ENCODE peak calls at places on chromosomes 4 and X, in seven cellular contexts. S is fibroblast of mammary gland, P is cardiac fibroblast, U is heart right ventricle, G is astrocyte of the spinal cord, B is hepatocyte, C is fibroblast of the aortic adventitia. L is an unnamed sample.
A peak's percentile ranks its signal among the peaks of the same experiment; 100 is the strongest.

GRCh38 chrX:47637546-47638195 is 7.9 kb upstream of the CFP start:
- DNase-seq in S (no peak), P (no peak), U (peak; percentile 37), G (peak; percentile 54), B (no peak), C (no peak), L (no peak)

GRCh38 chrX:129653985-129654651 is 638 bp downstream of the APLN start:
- DNase-seq in S (no peak), P (no peak), U (no peak), G (no peak), B (peak; percentile 34), C (no peak), L (peak; percentile 16)

GRCh38 chr4:139028191-139028661 is 12.6 kb downstream of the NOCT start:
- DNase-seq in S (no peak), P (no peak), U (peak; percentile 54), G (no peak), B (no peak), C (no peak), L (no peak)

GRCh38 chr4:80732010-80732409 is 298.5 kb upstream of the BMP3 start:
- DNase-seq in S (peak; percentile 8), P (no peak), U (no peak), G (peak; percentile 62), B (no peak), C (peak; percentile 27), L (no peak)

GRCh38 chrX:68417651-68418050 is 15.6 kb downstream of the OPHN1 start:
- DNase-seq in S (no peak), P (no peak), U (no peak), G (no peak), B (no peak), C (no peak), L (no peak)

GRCh38 chrX:7272301-7272700 is 124.3 kb upstream of the PUDP start:
- DNase-seq in S (no peak), P (no peak), U (no peak), G (no peak), B (no peak), C (peak; percentile 10), L (no peak)

GRCh38 chrX:13719192-13719856 is 15.1 kb downstream of the TRAPPC2 start:
- DNase-seq in S (no peak), P (no peak), U (no peak), G (no peak), B (no peak), C (no peak), L (no peak)

GRCh38 chr4:18250564-18250963 is 229.0 kb upstream of the LCORL start:
- DNase-seq in S (no peak), P (no peak), U (no peak), G (no peak), B (no peak), C (no peak), L (no peak)

GRCh38 chr4:153679476-153679875 is 4.6 kb upstream of the TLR2 start:
- DNase-seq in S (no peak), P (no peak), U (no peak), G (no peak), B (no peak), C (no peak), L (no peak)

GRCh38 chr4:80229590-80229989 is 32.3 kb downstream of the PRDM8 start:
- DNase-seq in S (no peak), P (no peak), U (no peak), G (no peak), B (no peak), C (no peak), L (no peak)

DNA sequence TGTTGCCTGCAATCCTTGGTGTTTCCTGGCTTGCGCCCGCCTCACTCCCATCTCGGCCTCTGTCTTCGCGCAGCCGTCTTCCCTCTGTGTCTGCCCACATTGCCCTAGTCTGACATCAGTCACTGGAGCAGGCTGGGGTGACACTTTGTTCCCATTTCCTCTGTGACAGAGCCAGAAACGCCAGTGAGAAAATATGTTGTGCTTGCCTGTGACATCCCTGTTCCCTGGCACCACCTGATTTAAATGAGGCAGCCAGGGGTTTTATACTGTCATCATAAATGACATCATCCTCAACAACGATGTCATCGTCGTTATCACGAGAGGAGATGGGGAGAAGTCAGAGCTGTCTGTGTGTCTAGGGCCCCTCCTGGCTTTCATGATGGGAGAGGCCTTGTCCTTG is 29.1 kb downstream of the ZNF185 start:
- DNase-seq in S (peak; percentile 10), P (no peak), U (no peak), G (no peak), B (no peak), C (no peak), L (no peak)
- TF ChIP-seq CTCF in S (no peak), P (no peak), U (no peak), G (no peak), B (no peak), C (no peak), L (no peak)

DNA sequence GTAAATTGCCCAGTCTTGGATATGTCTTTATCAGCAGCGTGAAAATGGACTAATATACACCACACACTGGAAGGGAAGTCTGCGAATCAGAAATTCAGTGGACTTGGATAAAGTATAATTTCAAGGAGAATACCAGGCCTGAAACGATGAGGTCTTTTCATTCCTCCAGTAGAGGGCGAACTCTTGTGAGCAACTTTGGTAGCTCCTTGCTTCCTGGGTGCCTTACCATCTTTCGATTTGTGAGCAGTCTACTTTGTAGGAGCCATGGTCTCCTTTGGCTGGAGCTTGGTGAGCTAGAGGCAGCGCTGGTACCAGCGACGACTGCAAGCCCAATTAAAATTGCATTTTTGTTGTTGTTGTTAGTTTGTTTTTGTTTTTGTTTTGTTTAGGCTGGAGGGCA is 791.9 kb downstream of the FAT4 start:
- DNase-seq in S (peak; percentile 6), P (no peak), U (no peak), G (no peak), B (no peak), C (no peak), L (no peak)
- TF ChIP-seq CTCF in S (peak; percentile 37), P (no peak), U (no peak), G (peak; percentile 22), B (no peak), C (no peak), L (peak; percentile 10)

DNA sequence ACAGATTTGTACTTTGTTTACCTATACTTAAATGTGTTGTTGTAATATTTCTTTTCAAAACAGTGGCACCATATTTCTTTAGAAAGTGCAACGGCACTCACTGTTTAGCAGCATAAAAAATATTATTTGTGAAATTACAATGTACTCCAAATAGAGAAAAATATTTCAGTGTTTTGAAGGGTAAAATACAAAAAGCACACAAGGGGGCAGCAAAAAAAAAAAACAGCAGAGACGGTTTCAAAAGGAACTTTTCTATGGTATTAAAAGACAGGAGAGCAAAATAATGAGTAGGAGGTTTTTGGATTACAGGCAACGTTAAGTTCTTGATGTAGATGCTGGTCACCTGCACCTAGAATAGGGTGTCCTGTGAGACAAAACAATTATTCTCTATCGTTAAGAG is 2.0 kb downstream of the NUDT11 start:
- DNase-seq in S (peak; percentile 19), P (peak; percentile 20), U (no peak), G (peak; percentile 8), B (no peak), C (peak; percentile 27), L (no peak)
- TF ChIP-seq CTCF in S (peak; percentile 36), P (no peak), U (no peak), G (peak; percentile 23), B (peak; percentile 21), C (peak; percentile 33), L (no peak)

GRCh38 chrX:11111038-11111851 is at the start of gene HCCS:
- DNase-seq in S (peak; percentile 77), P (peak; percentile 82), U (peak; percentile 87), G (peak; percentile 84), B (peak; percentile 86), C (peak; percentile 78), L (peak; percentile 77)
- TF ChIP-seq CTCF in S (no peak), P (no peak), U (no peak), G (no peak), B (no peak), C (peak; percentile 22), L (no peak)

DNA sequence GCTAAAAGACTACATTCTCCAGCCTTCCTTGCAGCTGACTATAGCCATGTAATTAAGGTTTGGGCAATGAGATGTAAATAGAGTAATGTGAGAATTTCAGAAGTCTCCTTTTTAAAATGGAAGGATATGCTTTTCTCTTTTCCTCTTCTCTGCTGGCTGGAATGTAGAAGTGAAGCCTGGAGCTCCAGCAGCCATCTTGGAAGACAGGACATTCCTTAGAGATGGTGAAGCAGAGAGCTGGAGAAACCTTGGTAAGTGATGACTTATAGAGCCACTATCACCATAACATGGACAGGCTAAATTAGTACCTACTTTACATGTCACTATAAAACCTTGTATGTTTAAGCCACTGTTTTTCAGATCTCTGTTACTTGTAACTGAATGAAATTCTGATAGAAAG is 48.0 kb downstream of the RASL11B start:
- DNase-seq in S (no peak), P (no peak), U (no peak), G (no peak), B (no peak), C (no peak), L (no peak)
- TF ChIP-seq CTCF in S (no peak), P (no peak), U (no peak), G (no peak), B (no peak), C (peak; percentile 15), L (no peak)

GRCh38 chr4:10783351-10783750 is 98.8 kb upstream of the CLNK start:
- DNase-seq in S (peak; percentile 73), P (peak; percentile 23), U (no peak), G (peak; percentile 83), B (peak; percentile 40), C (peak; percentile 83), L (no peak)
- TF ChIP-seq CTCF in S (no peak), P (no peak), U (no peak), G (no peak), B (no peak), C (no peak), L (no peak)

GRCh38 chrX:114075073-114075673 is 508.7 kb upstream of the HTR2C start:
- DNase-seq in S (no peak), P (peak; percentile 0), U (no peak), G (peak; percentile 2), B (no peak), C (peak; percentile 2), L (no peak)
- TF ChIP-seq CTCF in S (peak; percentile 40), P (no peak), U (peak; percentile 21), G (peak; percentile 30), B (peak; percentile 60), C (peak; percentile 50), L (peak; percentile 56)

GRCh38 chrX:104195013-104195412 is 28.8 kb downstream of the FAM199X start:
- DNase-seq in S (no peak), P (no peak), U (no peak), G (no peak), B (no peak), C (no peak), L (no peak)

GRCh38 chrX:104189862-104190261 is 23.6 kb downstream of the FAM199X start:
- DNase-seq in S (no peak), P (no peak), U (no peak), G (no peak), B (no peak), C (no peak), L (no peak)

GRCh38 chrX:104193485-104193884 is 27.2 kb downstream of the FAM199X start:
- DNase-seq in S (no peak), P (no peak), U (no peak), G (no peak), B (no peak), C (no peak), L (no peak)

GRCh38 chrX:104195489-104196084 is 29.3 kb downstream of the FAM199X start:
- DNase-seq in S (peak; percentile 45), P (peak; percentile 42), U (no peak), G (peak; percentile 34), B (peak; percentile 53), C (peak; percentile 48), L (no peak)
- TF ChIP-seq CTCF in S (peak; percentile 90), P (peak; percentile 64), U (peak; percentile 75), G (peak; percentile 85), B (peak; percentile 86), C (peak; percentile 88), L (peak; percentile 74)

GRCh38 chr4:147837435-147837834 is 105.5 kb downstream of the ARHGAP10 start:
- DNase-seq in S (no peak), P (no peak), U (no peak), G (no peak), B (no peak), C (no peak), L (no peak)
- TF ChIP-seq CTCF in S (peak; percentile 12), P (peak; percentile 35), U (peak; percentile 45), G (no peak), B (no peak), C (peak; percentile 20), L (no peak)

L was measured in nephron progenitor cell.